ENCODE peak calls at places on chromosomes 5 and 9, in ten cellular contexts. O is upper lobe of right lung; C is K562; H is H9; B is GM23338; A is hepatocyte; Q is prostate gland; W is CD8-positive, alpha-beta T cell; R is tibial nerve; M is cardiac muscle cell. T is an unnamed sample.

GRCh38 chr9:35636135-35636876 is 14.4 kb downstream of the SIT1 start:
- DNase-seq in O (no peak), H (no peak), A (no peak), R (no peak), Q (no peak), M (no peak), W (no peak), C (no peak), B (no peak), T (no peak)

GRCh38 chr9:91541744-91542143 is 118.1 kb upstream of the NFIL3 start:
- DNase-seq in O (no peak), A (no peak), M (no peak), Q (no peak), B (no peak), W (no peak), C (no peak), H (no peak), R (no peak), T (no peak)

GRCh38 chr5:18305288-18305899 is 671.1 kb downstream of the TAF11L14 start:
- DNase-seq in H (peak; percentile 34), C (peak; percentile 11), A (peak; percentile 52), W (no peak), R (no peak), B (peak; percentile 58), Q (no peak), M (peak; percentile 45), O (no peak), T (no peak)

GRCh38 chr9:76803762-76804161 is 39.5 kb downstream of the PCA3 start:
- DNase-seq in O (no peak), C (no peak), R (no peak), W (no peak), B (no peak), M (no peak), A (no peak), Q (no peak), H (no peak), T (no peak)

GRCh38 chr9:75814667-75815066 is 75.8 kb upstream of the PCSK5 start:
- DNase-seq in M (no peak), H (no peak), A (no peak), R (no peak), C (no peak), Q (no peak), W (no peak), B (no peak), O (no peak), T (no peak)

GRCh38 chr9:99142275-99142674 is 37.4 kb downstream of the TGFBR1 start:
- DNase-seq in W (no peak), R (no peak), H (no peak), M (no peak), O (no peak), A (peak; percentile 13), B (no peak), Q (no peak), C (no peak), T (no peak)

GRCh38 chr5:115209279-115209678 is 39.6 kb upstream of the TRIM36 start:
- DNase-seq in H (no peak), O (no peak), R (no peak), B (no peak), M (peak; percentile 87), C (no peak), Q (no peak), W (peak; percentile 32), A (no peak), T (no peak)

GRCh38 chr9:123058834-123059233 is 25.4 kb downstream of the GPR21 start:
- DNase-seq in O (no peak), Q (no peak), H (no peak), M (peak; percentile 89), C (no peak), R (no peak), B (no peak), W (no peak), A (no peak), T (no peak)

GRCh38 chr9:134166374-134166773 is 2.0 kb upstream of the RNU6ATAC start:
- DNase-seq in A (no peak), Q (no peak), O (no peak), M (no peak), C (no peak), R (no peak), W (no peak), B (no peak), H (no peak), T (no peak)

DNA sequence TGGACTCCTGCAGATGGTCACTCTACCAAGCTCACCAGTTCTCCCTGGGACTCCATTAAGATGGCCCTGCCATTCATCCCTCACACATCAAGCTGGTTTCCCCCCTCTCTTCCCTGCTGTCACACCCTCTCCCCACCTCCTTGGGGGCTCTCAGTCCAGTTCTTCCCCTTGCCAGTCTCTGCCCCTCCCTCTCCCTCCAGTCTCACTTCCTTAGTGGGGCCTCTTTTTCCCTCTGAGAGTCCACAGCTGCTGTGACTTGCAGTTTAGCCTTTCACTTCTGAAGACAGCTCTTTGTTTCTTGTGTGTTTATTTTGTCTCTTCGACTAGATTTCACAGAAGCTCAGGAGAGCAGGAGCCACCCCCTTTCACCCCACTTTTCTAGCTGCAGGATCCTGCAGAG is 10.5 kb downstream of the DOCK2 start:
- DNase-seq in M (no peak), B (no peak), O (no peak), Q (no peak), H (no peak), W (no peak), R (no peak), C (no peak), A (no peak), T (no peak)
- H3K4me1 ChIP-seq in M (no peaks in the 10 kb centered on the region), B (peaks cover 10% of the 10 kb centered on the region), O (peaks cover 30% of the 10 kb centered on the region), Q (no peaks in the 10 kb centered on the region), H (no peaks in the 10 kb centered on the region), W (peaks cover 69% of the 10 kb centered on the region), R (no peaks in the 10 kb centered on the region), C (peaks cover 40% of the 10 kb centered on the region), A (peaks cover 4% of the 10 kb centered on the region), T (no peaks in the 10 kb centered on the region)

DNA sequence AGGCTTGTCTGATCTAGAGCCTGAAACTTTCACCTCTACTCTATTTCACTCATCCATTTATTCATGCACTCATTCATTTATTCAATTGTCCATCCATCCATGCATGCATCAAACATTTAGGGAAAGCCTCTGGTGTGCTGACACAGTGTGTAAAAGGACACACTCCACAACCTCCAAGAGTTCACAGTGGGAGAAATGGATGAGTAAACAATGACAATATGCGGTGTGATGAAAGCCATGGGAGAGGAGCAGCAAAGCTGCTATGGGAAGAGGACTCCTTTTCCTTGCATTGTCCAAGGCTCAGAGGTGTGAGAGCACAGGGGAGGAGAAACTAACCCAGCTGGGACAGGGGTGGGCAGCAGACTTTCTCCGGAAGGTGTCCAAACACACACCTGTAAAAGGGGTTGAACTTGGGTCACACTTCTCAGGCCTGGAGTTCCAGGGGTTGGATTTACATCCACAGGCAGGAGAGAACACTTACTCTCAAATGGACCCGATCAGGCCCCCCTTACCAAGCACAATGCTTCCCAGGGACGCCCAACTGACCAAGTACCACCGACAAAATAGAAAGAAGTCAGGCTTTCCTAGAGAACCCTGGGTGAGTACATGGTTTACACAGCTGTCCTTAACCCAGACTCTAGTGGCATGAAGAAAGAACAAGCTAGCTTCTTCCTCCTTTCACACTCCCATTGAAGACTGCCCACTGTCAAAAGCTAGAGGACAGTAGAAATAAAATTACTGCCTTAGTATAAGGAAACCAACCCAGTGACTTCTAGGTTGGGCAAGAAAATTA is 21.3 kb upstream of the PFDN1 start:
- DNase-seq in O (no peak), C (no peak), A (no peak), H (no peak), Q (no peak), W (no peak), R (no peak), M (no peak), B (no peak), T (no peak)
- H3K27ac ChIP-seq in O (peak overlapping the region; percentile 75), C (no peak overlapping the region), A (no peak overlapping the region), H (no peak overlapping the region), Q (peak overlapping the region; percentile 85), W (no peak overlapping the region), R (peak overlapping the region; percentile 81), M (no peak overlapping the region), B (no peak overlapping the region), T (no peak overlapping the region)

GRCh38 chr9:127767405-127767804 is 11.1 kb downstream of the SH2D3C start:
- DNase-seq in W (no peak), A (no peak), Q (no peak), R (no peak), M (no peak), O (no peak), H (no peak), C (no peak), B (no peak), T (no peak)

GRCh38 chr9:127769985-127770904 is 8.2 kb downstream of the SH2D3C start:
- DNase-seq in W (no peak), O (no peak), Q (no peak), H (no peak), M (peak; percentile 17), A (no peak), R (no peak), C (no peak), B (no peak), T (no peak)

GRCh38 chr9:127767909-127768331 is 10.5 kb downstream of the SH2D3C start:
- DNase-seq in C (no peak), O (no peak), A (peak; percentile 44), B (peak; percentile 55), R (no peak), M (peak; percentile 40), Q (no peak), H (no peak), W (no peak), T (no peak)

GRCh38 chr9:127768666-127769065 is 9.8 kb downstream of the SH2D3C start:
- DNase-seq in R (no peak), M (no peak), C (no peak), O (no peak), B (no peak), W (no peak), Q (no peak), A (no peak), H (no peak), T (no peak)

DNA sequence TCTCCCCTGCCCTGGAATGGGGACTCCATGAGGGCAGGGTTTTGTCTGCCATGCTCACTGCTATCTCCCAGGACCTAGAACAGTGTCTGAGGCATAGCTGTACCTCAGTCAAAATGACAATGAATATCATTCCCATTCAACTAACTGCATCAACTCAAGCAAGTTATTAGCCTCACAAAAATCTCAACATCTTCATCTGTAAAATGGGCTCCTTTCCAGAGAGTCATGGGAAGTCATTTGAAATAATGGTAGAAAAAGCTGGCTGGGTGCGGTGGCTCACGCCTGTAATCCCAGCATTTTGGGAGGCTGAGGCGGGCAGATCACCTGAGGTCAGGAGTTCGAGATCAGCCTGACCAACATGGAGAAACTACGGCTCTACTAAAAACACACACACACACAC is 9.4 kb downstream of the SH2D3C start:
- DNase-seq in Q (no peak), O (no peak), H (no peak), R (no peak), M (no peak), C (no peak), A (no peak), B (no peak), W (no peak), T (no peak)
- H3K4me1 ChIP-seq in Q (peaks cover 5% of the 10 kb centered on the region), O (peaks cover 32% of the 10 kb centered on the region), H (peaks cover 8% of the 10 kb centered on the region), R (peaks cover 22% of the 10 kb centered on the region), M (no peaks in the 10 kb centered on the region), C (peaks cover 19% of the 10 kb centered on the region), A (peaks cover 12% of the 10 kb centered on the region), B (peaks cover 14% of the 10 kb centered on the region), W (peaks cover 77% of the 10 kb centered on the region), T (peaks cover 7% of the 10 kb centered on the region)

DNA sequence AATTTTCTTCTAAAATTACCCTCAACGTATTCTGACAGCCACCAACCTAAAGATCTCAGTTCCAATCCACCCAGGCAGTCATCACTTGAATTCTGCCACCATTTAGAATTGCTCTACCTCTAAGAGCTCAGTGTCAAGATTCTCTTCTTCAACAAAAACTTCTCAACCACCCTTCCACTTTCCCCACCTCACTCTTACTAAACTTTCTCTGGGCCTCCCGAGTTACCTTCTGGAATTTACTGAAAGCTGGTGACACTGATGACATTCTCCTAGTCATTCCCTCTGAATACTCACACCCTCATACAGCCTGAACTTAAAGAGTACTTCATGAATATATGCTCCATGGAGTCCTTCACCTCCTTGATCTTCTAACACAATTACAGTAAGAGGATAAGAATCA is 209.5 kb downstream of the TSSK1B start:
- DNase-seq in H (no peak), C (no peak), W (no peak), R (no peak), B (no peak), O (no peak), A (no peak), Q (no peak), M (no peak), T (no peak)
- H3K27ac ChIP-seq in H (no peak overlapping the region), C (no peak overlapping the region), W (no peak overlapping the region), R (no peak overlapping the region), B (no peak overlapping the region), O (no peak overlapping the region), A (no peak overlapping the region), Q (no peak overlapping the region), M (no peak overlapping the region), T (no peak overlapping the region)

T was measured in colonic mucosa.